ENCODE peak calls at places on chromosome 22, in seven cellular contexts. G is H1; D is cardiac muscle cell; V is fibroblast of lung; I is body of pancreas; J is K562; E is CD4-positive, CD25-positive, alpha-beta regulatory T cell. U is an unnamed sample.

GRCh38 chr22:28783786-28784671 is 11.5 kb downstream of the CCDC117 start:
- DNase-seq in I (no peak), V (no peak), D (no peak), J (no peak), E (no peak), G (no peak), U (no peak)

GRCh38 chr22:41367039-41367679 is 14.6 kb upstream of the TEF start:
- DNase-seq in V (peak; percentile 96), E (no peak), G (peak; percentile 66), J (peak; percentile 93), I (peak; percentile 99), D (peak; percentile 99), U (peak; percentile 99)

GRCh38 chr22:45460288-45461109 is 42.2 kb upstream of the FBLN1 start:
- DNase-seq in J (no peak), D (peak; percentile 90), E (no peak), G (no peak), I (no peak), V (no peak), U (no peak)

GRCh38 chr22:21856868-21857267 is 10.6 kb downstream of the MAPK1 start:
- DNase-seq in G (no peak), D (no peak), I (no peak), J (no peak), V (no peak), E (no peak), U (no peak)

GRCh38 chr22:46299101-46299500 is 2.4 kb downstream of the GTSE1 start:
- DNase-seq in J (no peak), D (no peak), E (no peak), I (no peak), G (no peak), V (no peak), U (no peak)

GRCh38 chr22:32661296-32661695 is 140.2 kb upstream of the TIMP3 start:
- DNase-seq in E (no peak), J (no peak), D (peak; percentile 93), I (no peak), V (peak; percentile 96), G (no peak), U (no peak)

GRCh38 chr22:36731916-36732315 is 28.4 kb upstream of the CACNG2 start:
- DNase-seq in E (no peak), G (no peak), J (no peak), V (no peak), I (no peak), D (no peak), U (peak; percentile 58)

GRCh38 chr22:45477366-45478107 is 25.1 kb upstream of the FBLN1 start:
- DNase-seq in J (no peak), V (peak; percentile 15), E (no peak), G (no peak), D (no peak), I (no peak), U (peak; percentile 36)

GRCh38 chr22:32200752-32201151 is 4.1 kb downstream of the RFPL2 start:
- DNase-seq in J (no peak), V (no peak), E (no peak), I (no peak), G (no peak), D (no peak), U (no peak)

GRCh38 chr22:46681010-46681409 is 57.0 kb downstream of the CERK start:
- DNase-seq in V (no peak), I (no peak), E (no peak), D (no peak), G (peak; percentile 70), J (peak; percentile 37), U (no peak)

GRCh38 chr22:44758354-44758969 is 6.1 kb downstream of the ARHGAP8 start:
- DNase-seq in G (no peak), D (peak; percentile 52), V (peak; percentile 68), J (no peak), E (no peak), I (no peak), U (no peak)

GRCh38 chr22:29625090-29625825 is 21.8 kb downstream of the NF2 start:
- DNase-seq in E (peak; percentile 44), J (peak; percentile 68), D (peak; percentile 78), G (no peak), I (peak; percentile 58), V (peak; percentile 85), U (no peak)

GRCh38 chr22:30424471-30425326 is 869 bp upstream of the MTFP1 start:
- DNase-seq in E (no peak), V (no peak), J (peak; percentile 46), G (peak; percentile 60), D (no peak), I (peak; percentile 23), U (no peak)

GRCh38 chr22:37020192-37020479 is 594 bp downstream of the MPST start:
- DNase-seq in E (no peak), G (no peak), D (peak; percentile 57), I (peak; percentile 43), J (peak; percentile 56), V (peak; percentile 53), U (no peak)

GRCh38 chr22:47034076-47034808 is 271.8 kb downstream of the TBC1D22A start:
- DNase-seq in J (no peak), D (no peak), G (no peak), V (no peak), I (no peak), E (no peak), U (peak; percentile 46)

GRCh38 chr22:46537946-46538815 is 761 bp upstream of the CELSR1 start:
- DNase-seq in G (peak; percentile 69), V (peak; percentile 65), I (no peak), D (peak; percentile 45), E (no peak), J (no peak), U (peak; percentile 83)

GRCh38 chr22:36237462-36238347 is 1.6 kb downstream of the APOL2 start:
- DNase-seq in G (no peak), V (no peak), I (no peak), J (no peak), E (peak; percentile 13), D (peak; percentile 25), U (no peak)

GRCh38 chr22:42786606-42787356 is 66.1 kb upstream of the A4GALT start:
- DNase-seq in D (no peak), G (no peak), J (no peak), V (no peak), E (no peak), I (no peak), U (no peak)

GRCh38 chr22:46001046-46001425 is 24.1 kb upstream of the WNT7B start:
- DNase-seq in J (no peak), G (no peak), I (no peak), V (no peak), D (no peak), E (no peak), U (peak; percentile 60)

GRCh38 chr22:42279425-42280020 is 9.1 kb upstream of the TCF20 start:
- DNase-seq in V (no peak), D (no peak), G (no peak), J (no peak), I (no peak), E (no peak), U (no peak)

GRCh38 chr22:28440517-28441366 is 238.9 kb downstream of the TTC28 start:
- DNase-seq in D (peak; percentile 82), I (no peak), G (no peak), V (peak; percentile 81), J (no peak), E (no peak), U (no peak)

GRCh38 chr22:43521716-43522115 is 109.9 kb downstream of the MPPED1 start:
- DNase-seq in D (no peak), V (no peak), J (no peak), I (no peak), G (no peak), E (no peak), U (no peak)

GRCh38 chr22:44753189-44754042 is 1.0 kb downstream of the ARHGAP8 start:
- DNase-seq in D (peak; percentile 88), G (no peak), J (no peak), I (peak; percentile 31), V (peak; percentile 83), E (no peak), U (no peak)

GRCh38 chr22:23240639-23241389 is 60.5 kb downstream of the BCR start:
- DNase-seq in V (no peak), J (peak; percentile 67), D (no peak), G (no peak), I (no peak), E (no peak), U (no peak)
- H3K4me1 ChIP-seq in V (peaks cover 19% of the 10 kb centered on the region), J (peaks cover 22% of the 10 kb centered on the region), D (peaks cover 36% of the 10 kb centered on the region), G (peaks cover 55% of the 10 kb centered on the region), I (peaks cover 25% of the 10 kb centered on the region), E (peaks cover 46% of the 10 kb centered on the region), U (peaks cover 30% of the 10 kb centered on the region)

GRCh38 chr22:20526628-20527355 is 19.4 kb downstream of the MED15 start:
- DNase-seq in V (peak; percentile 86), G (no peak), I (no peak), D (peak; percentile 76), E (no peak), J (no peak), U (no peak)
- H3K27ac ChIP-seq in V (peak overlapping the region; percentile 79), G (no peak overlapping the region), I (no peak overlapping the region), D (peak overlapping the region; percentile 60), E (no peak overlapping the region), J (peak overlapping the region; percentile 8), U (no peak overlapping the region)

GRCh38 chr22:26482171-26482570 is 1.4 kb downstream of the HPS4 start:
- DNase-seq in I (no peak), G (no peak), E (no peak), D (no peak), J (no peak), V (no peak), U (no peak)
- H3K4me1 ChIP-seq in I (peaks cover 65% of the 10 kb centered on the region), G (peaks cover 14% of the 10 kb centered on the region), E (peaks cover 46% of the 10 kb centered on the region), D (peaks cover 17% of the 10 kb centered on the region), J (peaks cover 47% of the 10 kb centered on the region), V (peaks cover 9% of the 10 kb centered on the region), U (peaks cover 58% of the 10 kb centered on the region)

DNA sequence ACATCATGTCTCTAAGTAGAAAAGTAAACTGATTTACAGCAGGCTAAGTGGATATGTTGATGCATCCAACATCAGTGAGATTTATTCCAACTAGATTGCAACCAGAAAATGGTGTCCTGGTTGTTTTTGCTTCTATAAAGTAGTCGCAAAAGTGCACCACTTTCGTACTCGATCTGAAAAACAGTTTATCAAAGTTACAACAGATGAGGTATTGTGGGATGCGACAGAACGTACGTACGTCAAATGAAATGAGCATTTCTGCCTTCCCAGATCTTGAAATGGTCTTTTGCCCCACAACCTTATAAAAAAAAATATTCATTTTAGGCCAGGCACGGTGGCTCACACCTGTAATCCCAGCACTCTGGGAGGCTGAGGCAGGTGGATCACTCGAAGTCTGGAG is 13.7 kb downstream of the GRAP2 start:
- DNase-seq in V (no peak), J (no peak), G (no peak), E (no peak), I (no peak), D (no peak), U (no peak)
- H3K27ac ChIP-seq in V (no peak overlapping the region), J (no peak overlapping the region), G (no peak overlapping the region), E (peak overlapping the region; percentile 84), I (no peak overlapping the region), D (no peak overlapping the region), U (no peak overlapping the region)

DNA sequence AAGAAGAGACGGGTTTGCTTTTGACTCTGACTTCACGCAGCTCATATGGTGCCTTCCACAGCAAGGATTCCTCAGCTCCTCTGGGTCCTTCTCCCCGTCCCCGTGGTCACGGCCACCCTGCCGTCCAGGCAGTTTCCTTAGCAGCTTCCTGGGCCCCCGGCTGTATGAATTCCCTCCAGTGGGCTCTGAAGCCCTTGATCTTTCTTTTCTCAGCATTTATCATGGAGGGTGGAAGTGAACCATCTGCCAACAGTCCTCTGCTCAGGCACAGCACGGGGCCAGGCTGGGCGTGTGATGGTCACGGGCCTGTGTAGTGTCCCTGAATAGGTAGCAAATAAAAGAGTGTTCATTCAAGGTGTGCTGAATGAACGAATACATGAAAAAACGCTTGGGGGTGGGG is 782.4 kb downstream of the BRD1 start:
- DNase-seq in G (no peak), I (no peak), J (no peak), E (no peak), D (no peak), V (no peak), U (no peak)
- H3K4me1 ChIP-seq in G (no peaks in the 10 kb centered on the region), I (no peaks in the 10 kb centered on the region), J (no peaks in the 10 kb centered on the region), E (no peaks in the 10 kb centered on the region), D (no peaks in the 10 kb centered on the region), V (no peaks in the 10 kb centered on the region), U (no peaks in the 10 kb centered on the region)